ENCODE peak calls at places on chromosomes 11 and 22, in five cellular contexts. N is lower lobe of right lung, V is upper lobe of right lung, U is SJSA1, Z is HL-60. O is an unnamed sample.

GRCh38 chr22:38246692-38247091 is 26.1 kb downstream of the TMEM184B start:
- DNase-seq in N (no peak), V (no peak), U (no peak), Z (no peak), O (no peak)

GRCh38 chr11:77174559-77174958 is 46.5 kb downstream of the MYO7A start:
- DNase-seq in N (peak), V (no peak), U (no peak), Z (no peak), O (no peak)

GRCh38 chr11:27464155-27464759 is 8.3 kb downstream of the LGR4 start:
- DNase-seq in N (no peak), V (no peak), U (no peak), Z (no peak), O (no peak)

GRCh38 chr11:134510641-134511040 is 98.6 kb upstream of the B3GAT1 start:
- DNase-seq in N (peak), V (peak), U (no peak), Z (no peak), O (no peak)

GRCh38 chr11:17603056-17603825 is 56.2 kb downstream of the OTOG start:
- DNase-seq in N (no peak), V (no peak), U (no peak), Z (no peak), O (no peak)

GRCh38 chr11:57410287-57410686 is 16.6 kb downstream of the SLC43A3 start:
- DNase-seq in N (no peak), V (no peak), U (no peak), Z (peak), O (no peak)

GRCh38 chr11:130631119-130631518 is 182.7 kb downstream of the ADAMTS15 start:
- DNase-seq in N (no peak), V (no peak), U (peak), Z (no peak), O (no peak)

GRCh38 chr11:63670738-63671321 is 346 bp downstream of the ATL3 start:
- DNase-seq in N (peak), V (peak), U (peak), Z (no peak), O (no peak)

GRCh38 chr11:11779975-11780374 is 61.8 kb upstream of the USP47 start:
- DNase-seq in N (no peak), V (no peak), U (no peak), Z (no peak), O (no peak)

GRCh38 chr11:94151903-94152677 is 23.4 kb downstream of the PANX1 start:
- DNase-seq in N (no peak), V (no peak), U (no peak), Z (no peak), O (no peak)

GRCh38 chr11:82980947-82981346 is 79.4 kb downstream of the DDIAS start:
- DNase-seq in N (no peak), V (no peak), U (no peak), Z (no peak), O (no peak)

GRCh38 chr11:63445720-63446119 is 45.2 kb downstream of the PLAAT5 start:
- DNase-seq in N (no peak), V (no peak), U (peak), Z (no peak), O (no peak)

GRCh38 chr22:17783317-17783716 is 9.0 kb upstream of the BID start:
- DNase-seq in N (no peak), V (no peak), U (no peak), Z (no peak), O (no peak)

GRCh38 chr22:18983120-18983651 is 47.1 kb upstream of the PRODH start:
- DNase-seq in N (peak), V (peak), U (no peak), Z (no peak), O (no peak)

GRCh38 chr11:1936781-1937615 is 10.1 kb upstream of the MRPL23 start:
- DNase-seq in N (peak), V (peak), U (no peak), Z (no peak), O (no peak)

GRCh38 chr22:38313384-38313955 is 3.8 kb downstream of the CSNK1E start:
- DNase-seq in N (peak), V (no peak), U (peak), Z (no peak), O (no peak)

GRCh38 chr11:19344661-19345518 is 104.1 kb upstream of the E2F8 start:
- DNase-seq in N (peak), V (peak), U (no peak), Z (no peak), O (no peak)

GRCh38 chr22:24140357-24140756 is 40.9 kb upstream of the SUSD2 start:
- DNase-seq in N (peak), V (no peak), U (no peak), Z (no peak), O (no peak)

GRCh38 chr22:20563464-20563906 is 56.1 kb downstream of the MED15 start:
- DNase-seq in N (no peak), V (no peak), U (no peak), Z (no peak), O (no peak)

GRCh38 chr11:33065445-33066178 is 26.2 kb downstream of the TCP11L1 start:
- DNase-seq in N (peak), V (peak), U (peak), Z (peak), O (no peak)

GRCh38 chr11:13102865-13103539 is 93.9 kb downstream of the RASSF10 start:
- DNase-seq in N (no peak), V (no peak), U (no peak), Z (no peak), O (no peak)

GRCh38 chr11:12287009-12287373 is 90.4 kb upstream of the PARVA start:
- DNase-seq in N (no peak), V (no peak), U (peak), Z (no peak), O (no peak)

GRCh38 chr11:70934999-70935768 is 317.2 kb downstream of the SHANK2 start:
- DNase-seq in N (no peak), V (no peak), U (no peak), Z (no peak), O (no peak)

GRCh38 chr11:72599325-72600117 is 74.7 kb downstream of the PDE2A start:
- DNase-seq in N (no peak), V (no peak), U (no peak), Z (no peak), O (no peak)

GRCh38 chr11:120546312-120547205 is 35.0 kb downstream of the GRIK4 start:
- DNase-seq in N (no peak), V (no peak), U (peak), Z (no peak), O (no peak)

GRCh38 chr11:98455500-98456186 is 565.1 kb upstream of the CNTN5 start:
- DNase-seq in N (no peak), V (no peak), U (no peak), Z (no peak), O (no peak)

GRCh38 chr11:66443602-66444001 is 5.0 kb upstream of the MRPL11 start:
- DNase-seq in N (no peak), V (no peak), U (no peak), Z (peak), O (no peak)

GRCh38 chr11:13003726-13004493 is 5.2 kb upstream of the RASSF10 start:
- DNase-seq in N (no peak), V (no peak), U (no peak), Z (no peak), O (no peak)

GRCh38 chr11:72081856-72082255 is 1.2 kb downstream of the LRRC51 start:
- DNase-seq in N (no peak), V (no peak), U (no peak), Z (no peak), O (no peak)

GRCh38 chr22:36807627-36808026 is 9.2 kb downstream of the PVALB start:
- DNase-seq in N (no peak), V (no peak), U (no peak), Z (no peak), O (no peak)

GRCh38 chr22:36806824-36807223 is 10.0 kb downstream of the PVALB start:
- DNase-seq in N (no peak), V (no peak), U (no peak), Z (no peak), O (no peak)

GRCh38 chr22:36811094-36811797 is 5.6 kb downstream of the PVALB start:
- DNase-seq in N (no peak), V (no peak), U (no peak), Z (no peak), O (no peak)

GRCh38 chr22:36808611-36809344 is 8.1 kb downstream of the PVALB start:
- DNase-seq in N (no peak), V (no peak), U (no peak), Z (no peak), O (no peak)

DNA sequence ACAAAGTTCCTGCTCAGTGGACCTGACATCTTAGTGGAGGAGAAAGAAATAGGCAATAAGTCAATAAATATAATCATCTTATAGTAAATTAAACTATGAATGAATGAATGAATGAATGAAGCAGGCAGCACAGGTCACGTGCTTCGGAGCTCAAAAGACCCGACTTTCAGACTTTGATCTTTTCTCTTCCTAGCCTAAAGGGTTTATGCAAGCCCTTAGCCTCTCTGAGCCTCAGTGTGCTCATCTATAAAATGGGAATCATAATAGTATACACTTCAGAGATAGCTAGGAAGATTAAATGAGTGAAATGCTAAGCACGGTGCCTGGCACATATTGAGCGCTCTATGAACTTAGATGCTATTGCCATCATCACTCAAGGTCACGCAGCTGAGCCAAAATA is 7.5 kb downstream of the PVALB start:
- DNase-seq in N (no peak), V (no peak), U (no peak), Z (no peak), O (no peak)
- H3K4me3 ChIP-seq in N (no peak), V (no peak), U (no peak), Z (no peak), O (no peak)

DNA sequence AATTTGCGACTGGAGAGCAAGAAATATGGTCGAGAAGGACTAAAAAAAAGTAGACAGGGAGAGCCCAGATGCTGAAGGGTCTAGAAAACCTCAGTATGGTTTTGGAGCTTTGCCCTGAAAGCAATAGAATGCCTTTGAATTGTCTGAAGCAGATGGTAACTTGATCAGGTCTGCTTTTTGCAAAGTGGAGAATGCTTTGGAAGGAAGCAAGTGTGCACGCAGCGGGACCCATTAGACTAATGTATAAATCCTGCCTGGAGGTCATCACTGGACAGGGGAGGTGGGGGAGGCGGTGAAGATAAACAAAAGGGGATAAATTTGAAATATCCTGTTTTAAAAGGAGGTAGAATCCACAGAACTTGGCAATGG is 757 bp upstream of the HINFP start:
- DNase-seq in N (no peak), V (no peak), U (no peak), Z (no peak), O (no peak)
- H3K27ac ChIP-seq in N (peak), V (peak), U (peak), Z (peak), O (peak)

GRCh38 chr11:88583232-88583631 is 245.7 kb upstream of the CTSC start:
- DNase-seq in N (no peak), V (no peak), U (no peak), Z (no peak), O (no peak)
- H3K4me3 ChIP-seq in N (no peak), V (no peak), U (no peak), Z (no peak), O (no peak)

GRCh38 chr22:26443901-26444300 is 14.8 kb downstream of the ASPHD2 start:
- DNase-seq in N (no peak), V (no peak), U (no peak), Z (no peak), O (no peak)
- H3K27ac ChIP-seq in N (no peak), V (no peak), U (no peak), Z (no peak), O (no peak)

DNA sequence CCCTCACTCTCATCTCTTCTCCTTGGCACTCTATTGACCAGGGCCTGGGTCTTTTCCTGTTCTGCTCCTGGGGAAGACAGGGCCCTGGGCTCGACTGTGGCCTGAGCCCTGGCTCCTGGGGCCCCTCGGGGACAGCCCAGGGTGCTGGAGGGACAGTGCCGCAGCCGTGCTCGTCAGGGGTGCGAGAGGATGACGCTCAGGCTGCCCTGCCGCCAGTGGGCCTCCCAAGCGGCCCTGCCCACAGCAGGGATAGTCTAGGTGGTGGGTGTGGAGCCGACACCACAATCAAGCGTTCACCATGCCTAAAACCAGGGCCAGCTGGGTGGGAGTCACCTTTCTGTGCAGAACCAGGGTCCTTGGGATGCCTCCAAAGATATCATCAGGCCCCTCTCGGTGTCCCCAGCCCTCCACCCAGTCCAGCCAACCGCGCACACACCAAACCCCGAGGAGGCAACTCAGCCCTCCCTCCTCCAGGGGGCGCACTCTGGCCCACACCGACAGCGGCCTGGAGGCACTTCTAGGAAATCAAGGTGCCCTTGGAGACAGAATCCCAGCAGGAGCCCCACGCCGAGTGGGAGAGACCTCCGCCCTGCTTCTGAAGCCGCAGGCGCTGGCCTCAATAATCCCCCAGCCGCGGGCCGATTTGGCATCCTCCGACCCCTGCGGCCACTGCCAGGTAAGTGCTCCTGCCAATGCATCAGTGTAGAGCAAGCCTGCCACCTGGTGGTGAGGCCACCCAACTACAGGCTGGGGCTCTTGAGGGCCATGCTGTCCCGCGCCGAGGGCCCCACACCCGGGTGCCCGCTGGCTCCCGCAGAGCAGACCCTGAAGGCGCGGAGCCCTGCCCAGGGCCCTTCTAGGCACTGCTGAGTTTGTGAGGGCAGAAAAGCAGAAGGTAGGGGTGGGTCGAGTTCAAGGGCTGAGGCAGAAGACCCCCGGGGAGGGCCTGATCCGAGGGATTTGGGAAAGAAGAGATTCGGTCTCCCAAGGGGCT is 496.4 kb downstream of the BUD13 start:
- DNase-seq in N (peak), V (peak), U (peak), Z (peak), O (no peak)
- H3K4me3 ChIP-seq in N (peak), V (peak), U (no peak), Z (no peak), O (no peak)